ENCODE peak calls at places on chromosome 2, in eight cellular contexts. One of them, this sample, is unnamed.

GRCh38 chr2:204180671-204181070 is 244.1 kb downstream of the ICOS start:
- DNase-seq in CD8-positive, alpha-beta memory T cell: no peak
- DNase-seq in mammary epithelial cell: no peak
- DNase-seq in adipocyte: no peak
- DNase-seq in SK-N-SH: peak; percentile 19
- DNase-seq in H1: no peak
- DNase-seq in esophagus squamous epithelium: no peak
- DNase-seq in aorta: no peak
- DNase-seq in this sample: peak; percentile 52

GRCh38 chr2:67684991-67685390 is 287.9 kb downstream of the ETAA1 start:
- DNase-seq in adipocyte: no peak
- DNase-seq in CD8-positive, alpha-beta memory T cell: no peak
- DNase-seq in H1: no peak
- DNase-seq in aorta: no peak
- DNase-seq in SK-N-SH: no peak
- DNase-seq in esophagus squamous epithelium: no peak
- DNase-seq in mammary epithelial cell: no peak
- DNase-seq in this sample: peak; percentile 79

GRCh38 chr2:122955761-122956160 is 1069.3 kb upstream of the CNTNAP5 start:
- DNase-seq in esophagus squamous epithelium: no peak
- DNase-seq in SK-N-SH: no peak
- DNase-seq in adipocyte: no peak
- DNase-seq in aorta: no peak
- DNase-seq in H1: no peak
- DNase-seq in mammary epithelial cell: no peak
- DNase-seq in CD8-positive, alpha-beta memory T cell: no peak
- DNase-seq in this sample: no peak

GRCh38 chr2:190170673-190171072 is 108.1 kb upstream of the MSTN start:
- DNase-seq in esophagus squamous epithelium: no peak
- DNase-seq in aorta: no peak
- DNase-seq in SK-N-SH: no peak
- DNase-seq in mammary epithelial cell: no peak
- DNase-seq in adipocyte: no peak
- DNase-seq in CD8-positive, alpha-beta memory T cell: no peak
- DNase-seq in H1: no peak
- DNase-seq in this sample: no peak

GRCh38 chr2:163595033-163595432 is 140.8 kb downstream of the FIGN start:
- DNase-seq in mammary epithelial cell: no peak
- DNase-seq in aorta: no peak
- DNase-seq in SK-N-SH: no peak
- DNase-seq in adipocyte: peak; percentile 53
- DNase-seq in CD8-positive, alpha-beta memory T cell: no peak
- DNase-seq in esophagus squamous epithelium: no peak
- DNase-seq in H1: no peak
- DNase-seq in this sample: no peak

GRCh38 chr2:182050333-182050855 is 64.7 kb downstream of the PPP1R1C start:
- DNase-seq in H1: no peak
- DNase-seq in adipocyte: no peak
- DNase-seq in esophagus squamous epithelium: no peak
- DNase-seq in CD8-positive, alpha-beta memory T cell: no peak
- DNase-seq in aorta: no peak
- DNase-seq in SK-N-SH: no peak
- DNase-seq in mammary epithelial cell: no peak
- DNase-seq in this sample: no peak

GRCh38 chr2:25328152-25329085 is 13.3 kb downstream of the DNMT3A start:
- DNase-seq in SK-N-SH: no peak
- DNase-seq in mammary epithelial cell: no peak
- DNase-seq in adipocyte: no peak
- DNase-seq in esophagus squamous epithelium: no peak
- DNase-seq in CD8-positive, alpha-beta memory T cell: no peak
- DNase-seq in aorta: no peak
- DNase-seq in H1: no peak
- DNase-seq in this sample: no peak

GRCh38 chr2:98295721-98296414 is 50.4 kb upstream of the CNGA3 start:
- DNase-seq in aorta: no peak
- DNase-seq in adipocyte: peak; percentile 6
- DNase-seq in H1: no peak
- DNase-seq in SK-N-SH: no peak
- DNase-seq in esophagus squamous epithelium: no peak
- DNase-seq in mammary epithelial cell: no peak
- DNase-seq in CD8-positive, alpha-beta memory T cell: no peak
- DNase-seq in this sample: no peak

GRCh38 chr2:28755411-28755810 is 3.8 kb downstream of the PPP1CB start:
- DNase-seq in SK-N-SH: no peak
- DNase-seq in adipocyte: peak; percentile 39
- DNase-seq in CD8-positive, alpha-beta memory T cell: no peak
- DNase-seq in esophagus squamous epithelium: no peak
- DNase-seq in mammary epithelial cell: peak; percentile 40
- DNase-seq in H1: no peak
- DNase-seq in aorta: no peak
- DNase-seq in this sample: no peak

GRCh38 chr2:58131191-58132011 is 84.8 kb downstream of the VRK2 start:
- DNase-seq in esophagus squamous epithelium: no peak
- DNase-seq in CD8-positive, alpha-beta memory T cell: no peak
- DNase-seq in mammary epithelial cell: no peak
- DNase-seq in aorta: no peak
- DNase-seq in SK-N-SH: peak; percentile 65
- DNase-seq in H1: no peak
- DNase-seq in adipocyte: peak; percentile 64
- DNase-seq in this sample: no peak

GRCh38 chr2:18218160-18218933 is 339.9 kb downstream of the KCNS3 start:
- DNase-seq in H1: no peak
- DNase-seq in aorta: no peak
- DNase-seq in CD8-positive, alpha-beta memory T cell: no peak
- DNase-seq in SK-N-SH: no peak
- DNase-seq in esophagus squamous epithelium: no peak
- DNase-seq in adipocyte: no peak
- DNase-seq in mammary epithelial cell: peak; percentile 44
- DNase-seq in this sample: no peak

GRCh38 chr2:95316466-95317122 is 19.4 kb downstream of the KCNIP3 start:
- DNase-seq in H1: no peak
- DNase-seq in adipocyte: peak; percentile 53
- DNase-seq in CD8-positive, alpha-beta memory T cell: no peak
- DNase-seq in mammary epithelial cell: peak; percentile 33
- DNase-seq in aorta: no peak
- DNase-seq in SK-N-SH: no peak
- DNase-seq in esophagus squamous epithelium: no peak
- DNase-seq in this sample: peak; percentile 91

GRCh38 chr2:135183822-135184221 is 131.7 kb downstream of the RAB3GAP1 start:
- DNase-seq in H1: no peak
- DNase-seq in adipocyte: peak; percentile 12
- DNase-seq in SK-N-SH: no peak
- DNase-seq in aorta: no peak
- DNase-seq in mammary epithelial cell: no peak
- DNase-seq in esophagus squamous epithelium: no peak
- DNase-seq in CD8-positive, alpha-beta memory T cell: no peak
- DNase-seq in this sample: peak; percentile 21

GRCh38 chr2:98483257-98483861 is 38.7 kb downstream of the INPP4A start:
- DNase-seq in esophagus squamous epithelium: no peak
- DNase-seq in CD8-positive, alpha-beta memory T cell: peak; percentile 18
- DNase-seq in H1: no peak
- DNase-seq in aorta: no peak
- DNase-seq in SK-N-SH: no peak
- DNase-seq in adipocyte: no peak
- DNase-seq in mammary epithelial cell: peak; percentile 92
- DNase-seq in this sample: no peak

GRCh38 chr2:127125821-127126220 is 18.9 kb upstream of the BIN1 start:
- DNase-seq in SK-N-SH: no peak
- DNase-seq in esophagus squamous epithelium: no peak
- DNase-seq in CD8-positive, alpha-beta memory T cell: no peak
- DNase-seq in H1: no peak
- DNase-seq in adipocyte: no peak
- DNase-seq in aorta: no peak
- DNase-seq in mammary epithelial cell: no peak
- DNase-seq in this sample: no peak

GRCh38 chr2:102080451-102081054 is 62.0 kb upstream of the IL1R1 start:
- DNase-seq in mammary epithelial cell: peak; percentile 72
- DNase-seq in CD8-positive, alpha-beta memory T cell: no peak
- DNase-seq in adipocyte: peak; percentile 32
- DNase-seq in esophagus squamous epithelium: no peak
- DNase-seq in H1: no peak
- DNase-seq in aorta: no peak
- DNase-seq in SK-N-SH: no peak
- DNase-seq in this sample: no peak

GRCh38 chr2:240933048-240933965 is 27.2 kb downstream of the CROCC2 start:
- DNase-seq in esophagus squamous epithelium: no peak
- DNase-seq in adipocyte: no peak
- DNase-seq in mammary epithelial cell: no peak
- DNase-seq in H1: no peak
- DNase-seq in aorta: peak; percentile 67
- DNase-seq in CD8-positive, alpha-beta memory T cell: no peak
- DNase-seq in SK-N-SH: peak; percentile 16
- DNase-seq in this sample: no peak

GRCh38 chr2:3523551-3524041 is 4.3 kb upstream of the ADI1 start:
- DNase-seq in CD8-positive, alpha-beta memory T cell: no peak
- DNase-seq in mammary epithelial cell: peak; percentile 11
- DNase-seq in H1: no peak
- DNase-seq in aorta: no peak
- DNase-seq in adipocyte: peak; percentile 41
- DNase-seq in SK-N-SH: peak; percentile 31
- DNase-seq in esophagus squamous epithelium: no peak
- DNase-seq in this sample: no peak

GRCh38 chr2:54040685-54041084 is 69.9 kb upstream of the PSME4 start:
- DNase-seq in H1: no peak
- DNase-seq in adipocyte: no peak
- DNase-seq in esophagus squamous epithelium: no peak
- DNase-seq in SK-N-SH: no peak
- DNase-seq in aorta: no peak
- DNase-seq in mammary epithelial cell: no peak
- DNase-seq in CD8-positive, alpha-beta memory T cell: no peak
- DNase-seq in this sample: no peak

DNA sequence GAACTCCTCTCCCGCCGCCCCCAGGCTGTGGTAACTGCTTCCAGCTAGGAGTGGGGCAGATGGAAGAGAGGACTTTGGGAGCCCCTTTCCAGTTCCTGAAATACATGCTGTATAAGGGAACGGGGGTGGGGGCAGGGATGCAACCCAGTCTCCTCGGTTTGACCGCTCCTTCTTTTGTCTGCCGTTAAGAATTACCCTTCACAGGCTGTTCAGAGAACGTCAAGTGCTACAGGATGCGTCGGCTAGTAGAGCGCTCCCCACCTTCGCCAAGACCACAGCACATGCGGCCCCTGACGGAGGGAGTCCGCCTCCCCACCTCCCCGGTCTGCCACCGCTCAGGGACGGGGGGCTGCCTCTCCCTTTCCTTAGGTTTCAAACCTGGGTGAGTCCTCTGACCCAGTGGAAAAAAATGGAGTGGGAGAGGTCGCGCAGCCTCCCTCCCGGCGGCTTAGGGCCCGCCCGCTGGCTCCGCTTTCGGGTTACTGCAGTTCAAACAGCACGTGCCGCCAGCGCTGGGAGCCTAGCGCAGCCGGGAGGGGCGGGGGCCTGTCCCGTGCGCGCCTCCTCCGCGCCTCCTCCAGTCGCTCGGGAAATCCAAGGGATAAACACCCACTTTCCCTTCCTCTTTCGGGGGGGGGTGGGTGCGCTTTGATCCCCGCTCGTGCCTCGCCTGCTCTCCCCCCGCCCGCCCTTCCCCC is 4.8 kb downstream of the CYP26B1 start:
- DNase-seq in SK-N-SH: peak; percentile 61
- DNase-seq in H1: no peak
- DNase-seq in aorta: peak; percentile 90
- DNase-seq in CD8-positive, alpha-beta memory T cell: no peak
- DNase-seq in esophagus squamous epithelium: no peak
- DNase-seq in mammary epithelial cell: no peak
- DNase-seq in adipocyte: no peak
- DNase-seq in this sample: peak; percentile 84
- H3K4me3 ChIP-seq in SK-N-SH: no peak overlapping the region
- H3K4me3 ChIP-seq in H1: peak overlapping the region; percentile 15
- H3K4me3 ChIP-seq in aorta: no peak overlapping the region
- H3K4me3 ChIP-seq in CD8-positive, alpha-beta memory T cell: no peak overlapping the region
- H3K4me3 ChIP-seq in esophagus squamous epithelium: no peak overlapping the region
- H3K4me3 ChIP-seq in mammary epithelial cell: no peak overlapping the region
- H3K4me3 ChIP-seq in adipocyte: peak overlapping the region; percentile 59
- H3K4me3 ChIP-seq in this sample: peak overlapping the region; percentile 81

DNA sequence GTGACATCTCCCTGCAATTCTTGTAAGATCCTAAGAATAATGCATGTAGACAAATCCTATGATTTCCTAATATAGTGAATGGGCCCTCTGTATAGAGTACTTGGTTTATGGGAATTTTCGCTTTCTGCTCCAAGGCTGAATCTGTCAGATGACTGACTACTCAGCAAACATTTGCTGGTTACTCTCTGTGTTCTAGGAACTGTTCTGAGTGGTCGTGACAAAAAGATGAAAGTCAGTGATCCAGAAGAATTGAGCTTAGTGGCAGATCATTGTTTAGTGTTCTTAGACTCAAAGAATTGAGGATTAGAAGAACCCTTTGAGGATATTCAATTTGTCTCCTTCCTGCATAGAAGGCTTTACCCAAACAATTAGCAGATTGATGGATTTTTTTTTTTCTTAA is 10.0 kb downstream of the XRCC5 start:
- DNase-seq in aorta: no peak
- DNase-seq in SK-N-SH: no peak
- DNase-seq in adipocyte: no peak
- DNase-seq in H1: no peak
- DNase-seq in CD8-positive, alpha-beta memory T cell: no peak
- DNase-seq in mammary epithelial cell: no peak
- DNase-seq in esophagus squamous epithelium: no peak
- DNase-seq in this sample: no peak
- H3K36me3 ChIP-seq in aorta: peaks cover 13% of the 10 kb centered on the region
- H3K36me3 ChIP-seq in SK-N-SH: peaks cover 90% of the 10 kb centered on the region
- H3K36me3 ChIP-seq in adipocyte: peaks cover 78% of the 10 kb centered on the region
- H3K36me3 ChIP-seq in H1: peaks cover 49% of the 10 kb centered on the region
- H3K36me3 ChIP-seq in CD8-positive, alpha-beta memory T cell: peaks cover 68% of the 10 kb centered on the region
- H3K36me3 ChIP-seq in mammary epithelial cell: peaks cover 52% of the 10 kb centered on the region
- H3K36me3 ChIP-seq in esophagus squamous epithelium: peaks cover 33% of the 10 kb centered on the region
- H3K36me3 ChIP-seq in this sample: peaks cover 97% of the 10 kb centered on the region

DNA sequence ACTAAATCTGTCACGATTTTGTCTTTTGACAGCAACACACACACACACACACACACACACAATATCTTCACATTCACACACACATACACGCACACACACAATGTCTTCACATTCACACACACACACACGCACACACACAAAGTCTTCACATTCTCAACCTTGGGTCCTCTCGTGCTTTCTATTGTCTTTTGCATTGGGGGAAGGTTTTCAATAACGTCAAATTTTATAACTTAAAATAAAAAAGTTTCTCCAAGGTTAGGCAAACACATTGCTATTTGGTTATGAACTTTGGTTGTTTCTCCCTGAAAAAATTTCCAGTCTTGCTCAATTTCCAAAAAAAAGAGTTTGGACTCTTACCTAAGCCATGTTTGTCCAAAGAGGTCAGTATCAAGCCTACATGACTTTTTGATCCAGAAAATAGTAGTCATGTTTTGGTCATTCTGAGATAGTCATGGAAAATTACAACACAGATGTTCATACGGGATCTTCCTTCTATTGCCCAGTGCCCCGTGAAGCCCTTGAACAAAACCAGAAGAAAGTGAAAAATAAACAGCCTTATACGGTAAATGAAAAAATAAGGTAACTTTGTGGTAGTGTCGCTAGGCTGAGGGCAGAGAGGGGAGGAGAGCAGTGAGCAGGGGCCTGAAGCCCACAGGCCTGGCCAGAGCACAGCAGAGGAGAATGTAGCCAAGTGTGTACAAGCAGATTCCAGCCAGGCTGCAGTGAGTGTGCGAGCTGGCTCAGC is 542.8 kb upstream of the ID2 start:
- DNase-seq in mammary epithelial cell: no peak
- DNase-seq in aorta: peak; percentile 84
- DNase-seq in SK-N-SH: no peak
- DNase-seq in esophagus squamous epithelium: no peak
- DNase-seq in CD8-positive, alpha-beta memory T cell: no peak
- DNase-seq in H1: no peak
- DNase-seq in adipocyte: no peak
- DNase-seq in this sample: no peak
- H3K4me3 ChIP-seq in mammary epithelial cell: no peak overlapping the region
- H3K4me3 ChIP-seq in aorta: no peak overlapping the region
- H3K4me3 ChIP-seq in SK-N-SH: no peak overlapping the region
- H3K4me3 ChIP-seq in esophagus squamous epithelium: no peak overlapping the region
- H3K4me3 ChIP-seq in CD8-positive, alpha-beta memory T cell: no peak overlapping the region
- H3K4me3 ChIP-seq in H1: no peak overlapping the region
- H3K4me3 ChIP-seq in adipocyte: peak overlapping the region; percentile 39
- H3K4me3 ChIP-seq in this sample: no peak overlapping the region

GRCh38 chr2:27227501-27227900 is 10.3 kb downstream of the CAD start:
- DNase-seq in CD8-positive, alpha-beta memory T cell: no peak
- DNase-seq in adipocyte: no peak
- DNase-seq in SK-N-SH: no peak
- DNase-seq in mammary epithelial cell: no peak
- DNase-seq in H1: no peak
- DNase-seq in esophagus squamous epithelium: no peak
- DNase-seq in aorta: no peak
- DNase-seq in this sample: no peak
- H3K36me3 ChIP-seq in CD8-positive, alpha-beta memory T cell: peaks cover 52% of the 10 kb centered on the region
- H3K36me3 ChIP-seq in adipocyte: peaks cover 93% of the 10 kb centered on the region
- H3K36me3 ChIP-seq in SK-N-SH: peaks cover 67% of the 10 kb centered on the region
- H3K36me3 ChIP-seq in mammary epithelial cell: peaks cover 56% of the 10 kb centered on the region
- H3K36me3 ChIP-seq in H1: peaks cover 47% of the 10 kb centered on the region
- H3K36me3 ChIP-seq in esophagus squamous epithelium: peaks cover 54% of the 10 kb centered on the region
- H3K36me3 ChIP-seq in aorta: peaks cover 3% of the 10 kb centered on the region
- H3K36me3 ChIP-seq in this sample: peaks cover 86% of the 10 kb centered on the region